ENCODE peak calls at places on chromosomes 13 and 19, in seven cellular contexts. One of them, this sample, is unnamed.

GRCh38 chr13:30580852-30581502 is 36.7 kb upstream of the USPL1 start:
- DNase-seq in transverse colon: no peak
- DNase-seq in HL-60: no peak
- DNase-seq in GM23338: no peak
- DNase-seq in suprapubic skin: no peak
- DNase-seq in stomach: no peak
- DNase-seq in SK-N-MC: no peak
- DNase-seq in this sample: no peak

GRCh38 chr13:111317571-111318360 is 2.7 kb upstream of the TEX29 start:
- DNase-seq in transverse colon: no peak
- DNase-seq in HL-60: no peak
- DNase-seq in GM23338: no peak
- DNase-seq in suprapubic skin: no peak
- DNase-seq in stomach: no peak
- DNase-seq in SK-N-MC: no peak
- DNase-seq in this sample: no peak

GRCh38 chr13:60134376-60134775 is 29.4 kb downstream of the DIAPH3 start:
- DNase-seq in transverse colon: no peak
- DNase-seq in HL-60: no peak
- DNase-seq in GM23338: peak
- DNase-seq in suprapubic skin: no peak
- DNase-seq in stomach: no peak
- DNase-seq in SK-N-MC: no peak
- DNase-seq in this sample: peak

GRCh38 chr19:48636859-48637448 is at the start of gene DBP:
- DNase-seq in transverse colon: peak
- DNase-seq in HL-60: no peak
- DNase-seq in GM23338: peak
- DNase-seq in suprapubic skin: no peak
- DNase-seq in stomach: peak
- DNase-seq in SK-N-MC: no peak
- DNase-seq in this sample: no peak

GRCh38 chr13:96020941-96021340 is 32.3 kb downstream of the UGGT2 start:
- DNase-seq in transverse colon: no peak
- DNase-seq in HL-60: no peak
- DNase-seq in GM23338: no peak
- DNase-seq in suprapubic skin: no peak
- DNase-seq in stomach: no peak
- DNase-seq in SK-N-MC: no peak
- DNase-seq in this sample: no peak

GRCh38 chr13:46595136-46595917 is 42.4 kb downstream of the LRCH1 start:
- DNase-seq in transverse colon: no peak
- DNase-seq in HL-60: no peak
- DNase-seq in GM23338: no peak
- DNase-seq in suprapubic skin: no peak
- DNase-seq in stomach: no peak
- DNase-seq in SK-N-MC: no peak
- DNase-seq in this sample: peak

GRCh38 chr13:84433024-84433423 is 550.8 kb upstream of the SLITRK1 start:
- DNase-seq in transverse colon: no peak
- DNase-seq in HL-60: no peak
- DNase-seq in GM23338: no peak
- DNase-seq in suprapubic skin: no peak
- DNase-seq in stomach: no peak
- DNase-seq in SK-N-MC: no peak
- DNase-seq in this sample: no peak

GRCh38 chr13:87280139-87280538 is 391.0 kb upstream of the SLITRK5 start:
- DNase-seq in transverse colon: no peak
- DNase-seq in HL-60: no peak
- DNase-seq in GM23338: peak
- DNase-seq in suprapubic skin: no peak
- DNase-seq in stomach: no peak
- DNase-seq in SK-N-MC: no peak
- DNase-seq in this sample: no peak

GRCh38 chr19:35742121-35742724 is at the start of gene IGFLR1:
- DNase-seq in transverse colon: peak
- DNase-seq in HL-60: no peak
- DNase-seq in GM23338: no peak
- DNase-seq in suprapubic skin: no peak
- DNase-seq in stomach: peak
- DNase-seq in SK-N-MC: no peak
- DNase-seq in this sample: no peak

GRCh38 chr19:51749979-51750378 is 1.7 kb downstream of the FPR1 start:
- DNase-seq in transverse colon: no peak
- DNase-seq in HL-60: no peak
- DNase-seq in GM23338: no peak
- DNase-seq in suprapubic skin: no peak
- DNase-seq in stomach: no peak
- DNase-seq in SK-N-MC: no peak
- DNase-seq in this sample: no peak

GRCh38 chr13:64723735-64724134 is 2506.4 kb downstream of the PCDH9 start:
- DNase-seq in transverse colon: no peak
- DNase-seq in HL-60: no peak
- DNase-seq in GM23338: peak
- DNase-seq in suprapubic skin: no peak
- DNase-seq in stomach: no peak
- DNase-seq in SK-N-MC: peak
- DNase-seq in this sample: peak

GRCh38 chr19:55586976-55587668 is 6.5 kb upstream of the ZNF579 start:
- DNase-seq in transverse colon: peak
- DNase-seq in HL-60: peak
- DNase-seq in GM23338: peak
- DNase-seq in suprapubic skin: peak
- DNase-seq in stomach: peak
- DNase-seq in SK-N-MC: peak
- DNase-seq in this sample: peak

GRCh38 chr13:39283062-39283461 is 244.8 kb downstream of the NHLRC3 start:
- DNase-seq in transverse colon: no peak
- DNase-seq in HL-60: no peak
- DNase-seq in GM23338: no peak
- DNase-seq in suprapubic skin: no peak
- DNase-seq in stomach: no peak
- DNase-seq in SK-N-MC: no peak
- DNase-seq in this sample: no peak

GRCh38 chr19:10587022-10587838 is at the start of gene AP1M2:
- DNase-seq in transverse colon: peak
- DNase-seq in HL-60: no peak
- DNase-seq in GM23338: peak
- DNase-seq in suprapubic skin: no peak
- DNase-seq in stomach: peak
- DNase-seq in SK-N-MC: no peak
- DNase-seq in this sample: no peak

GRCh38 chr13:95535243-95535642 is 17.3 kb upstream of the CLDN10 start:
- DNase-seq in transverse colon: no peak
- DNase-seq in HL-60: no peak
- DNase-seq in GM23338: no peak
- DNase-seq in suprapubic skin: no peak
- DNase-seq in stomach: no peak
- DNase-seq in SK-N-MC: no peak
- DNase-seq in this sample: peak

GRCh38 chr19:39951686-39952085 is 17.3 kb upstream of the FCGBP start:
- DNase-seq in transverse colon: no peak
- DNase-seq in HL-60: no peak
- DNase-seq in GM23338: no peak
- DNase-seq in suprapubic skin: no peak
- DNase-seq in stomach: peak
- DNase-seq in SK-N-MC: no peak
- DNase-seq in this sample: no peak

GRCh38 chr13:39876258-39876657 is 220.8 kb downstream of the COG6 start:
- DNase-seq in transverse colon: no peak
- DNase-seq in HL-60: no peak
- DNase-seq in GM23338: no peak
- DNase-seq in suprapubic skin: no peak
- DNase-seq in stomach: no peak
- DNase-seq in SK-N-MC: no peak
- DNase-seq in this sample: peak

GRCh38 chr19:35341006-35341405 is 6.7 kb upstream of the FFAR1 start:
- DNase-seq in transverse colon: no peak
- DNase-seq in HL-60: no peak
- DNase-seq in GM23338: no peak
- DNase-seq in suprapubic skin: no peak
- DNase-seq in stomach: no peak
- DNase-seq in SK-N-MC: no peak
- DNase-seq in this sample: no peak

GRCh38 chr13:19634129-19634740 is 776 bp downstream of the MPHOSPH8 start:
- DNase-seq in transverse colon: peak
- DNase-seq in HL-60: no peak
- DNase-seq in GM23338: peak
- DNase-seq in suprapubic skin: no peak
- DNase-seq in stomach: peak
- DNase-seq in SK-N-MC: no peak
- DNase-seq in this sample: peak

GRCh38 chr19:45767881-45768643 is 990 bp downstream of the SIX5 start:
- DNase-seq in transverse colon: peak
- DNase-seq in HL-60: no peak
- DNase-seq in GM23338: peak
- DNase-seq in suprapubic skin: peak
- DNase-seq in stomach: peak
- DNase-seq in SK-N-MC: no peak
- DNase-seq in this sample: peak

GRCh38 chr19:32404939-32405430 is 585 bp upstream of the DPY19L3 start:
- DNase-seq in transverse colon: peak
- DNase-seq in HL-60: no peak
- DNase-seq in GM23338: no peak
- DNase-seq in suprapubic skin: no peak
- DNase-seq in stomach: peak
- DNase-seq in SK-N-MC: no peak
- DNase-seq in this sample: no peak

GRCh38 chr19:53553865-53554791 is 16.2 kb downstream of the ZNF331 start:
- DNase-seq in transverse colon: peak
- DNase-seq in HL-60: peak
- DNase-seq in GM23338: peak
- DNase-seq in suprapubic skin: peak
- DNase-seq in stomach: peak
- DNase-seq in SK-N-MC: no peak
- DNase-seq in this sample: peak
- TF ChIP-seq POLR2AphosphoS5 in transverse colon: peak
- TF ChIP-seq POLR2AphosphoS5 in HL-60: peak
- TF ChIP-seq POLR2AphosphoS5 in GM23338: peak
- TF ChIP-seq POLR2AphosphoS5 in suprapubic skin: peak
- TF ChIP-seq POLR2AphosphoS5 in stomach: peak
- TF ChIP-seq POLR2AphosphoS5 in SK-N-MC: no peak
- TF ChIP-seq POLR2AphosphoS5 in this sample: peak

DNA sequence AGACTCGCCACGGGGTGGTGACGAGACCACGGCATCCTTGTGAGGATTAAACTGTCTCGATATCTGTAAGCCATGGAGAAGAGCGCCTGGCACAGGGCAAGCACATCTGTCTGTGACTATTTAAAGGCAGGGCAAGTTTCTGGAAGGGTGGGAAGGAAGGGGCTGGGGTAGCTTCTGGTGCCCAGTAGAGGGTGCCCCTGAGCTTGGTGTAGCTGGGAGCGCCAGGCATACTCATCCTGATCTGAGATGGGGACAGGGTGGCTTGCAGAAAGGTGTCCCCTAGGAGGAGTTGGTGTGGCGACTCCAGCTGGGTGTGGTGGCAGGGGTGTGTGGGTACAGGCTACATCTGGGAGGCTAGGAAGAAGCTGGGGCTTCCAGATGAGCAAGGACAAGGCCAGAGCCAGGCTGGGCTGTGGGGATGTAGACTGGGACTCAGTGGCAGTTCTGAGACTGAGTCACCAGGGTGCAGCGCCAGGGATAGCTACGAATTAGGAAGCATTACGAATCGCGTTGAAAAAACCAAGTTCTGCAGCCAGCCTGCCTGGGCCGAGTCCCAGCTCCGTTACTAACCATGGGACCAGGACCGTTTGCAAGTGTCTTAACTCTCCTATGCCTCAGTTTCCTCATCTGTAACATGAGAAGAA is 23.1 kb upstream of the ASPDH start:
- DNase-seq in transverse colon: no peak
- DNase-seq in HL-60: no peak
- DNase-seq in GM23338: no peak
- DNase-seq in suprapubic skin: no peak
- DNase-seq in stomach: no peak
- DNase-seq in SK-N-MC: no peak
- DNase-seq in this sample: no peak
- H3K27ac ChIP-seq in transverse colon: no peak
- H3K27ac ChIP-seq in HL-60: no peak
- H3K27ac ChIP-seq in GM23338: no peak
- H3K27ac ChIP-seq in suprapubic skin: no peak
- H3K27ac ChIP-seq in stomach: no peak
- H3K27ac ChIP-seq in SK-N-MC: no peak
- H3K27ac ChIP-seq in this sample: no peak

GRCh38 chr13:71626396-71626795 is 240.6 kb downstream of the DACH1 start:
- DNase-seq in transverse colon: no peak
- DNase-seq in HL-60: no peak
- DNase-seq in GM23338: no peak
- DNase-seq in suprapubic skin: no peak
- DNase-seq in stomach: no peak
- DNase-seq in SK-N-MC: no peak
- DNase-seq in this sample: peak
- TF ChIP-seq POLR2AphosphoS5 in transverse colon: no peak
- TF ChIP-seq POLR2AphosphoS5 in HL-60: no peak
- TF ChIP-seq POLR2AphosphoS5 in GM23338: no peak
- TF ChIP-seq POLR2AphosphoS5 in suprapubic skin: no peak
- TF ChIP-seq POLR2AphosphoS5 in stomach: no peak
- TF ChIP-seq POLR2AphosphoS5 in SK-N-MC: no peak
- TF ChIP-seq POLR2AphosphoS5 in this sample: no peak

GRCh38 chr19:38695319-38695683 is 47.9 kb downstream of the ACTN4 start:
- DNase-seq in transverse colon: no peak
- DNase-seq in HL-60: no peak
- DNase-seq in GM23338: no peak
- DNase-seq in suprapubic skin: no peak
- DNase-seq in stomach: no peak
- DNase-seq in SK-N-MC: no peak
- DNase-seq in this sample: no peak

GRCh38 chr19:38697641-38698071 is 46.6 kb downstream of the CAPN12 start:
- DNase-seq in transverse colon: no peak
- DNase-seq in HL-60: no peak
- DNase-seq in GM23338: no peak
- DNase-seq in suprapubic skin: no peak
- DNase-seq in stomach: no peak
- DNase-seq in SK-N-MC: no peak
- DNase-seq in this sample: no peak

GRCh38 chr19:38696733-38697055 is 47.6 kb downstream of the CAPN12 start:
- DNase-seq in transverse colon: no peak
- DNase-seq in HL-60: no peak
- DNase-seq in GM23338: no peak
- DNase-seq in suprapubic skin: no peak
- DNase-seq in stomach: no peak
- DNase-seq in SK-N-MC: no peak
- DNase-seq in this sample: no peak

GRCh38 chr19:38697197-38697596 is 47.1 kb downstream of the CAPN12 start:
- DNase-seq in transverse colon: no peak
- DNase-seq in HL-60: no peak
- DNase-seq in GM23338: no peak
- DNase-seq in suprapubic skin: no peak
- DNase-seq in stomach: no peak
- DNase-seq in SK-N-MC: no peak
- DNase-seq in this sample: no peak

GRCh38 chr19:38695832-38696732 is 48.2 kb downstream of the CAPN12 start:
- DNase-seq in transverse colon: no peak
- DNase-seq in HL-60: no peak
- DNase-seq in GM23338: no peak
- DNase-seq in suprapubic skin: no peak
- DNase-seq in stomach: no peak
- DNase-seq in SK-N-MC: no peak
- DNase-seq in this sample: no peak
- H3K27ac ChIP-seq in transverse colon: peak
- H3K27ac ChIP-seq in HL-60: peak
- H3K27ac ChIP-seq in GM23338: peak
- H3K27ac ChIP-seq in suprapubic skin: peak
- H3K27ac ChIP-seq in stomach: peak
- H3K27ac ChIP-seq in SK-N-MC: no peak
- H3K27ac ChIP-seq in this sample: no peak